ENCODE peak calls at places on chromosomes 16 and 17, in four cellular contexts. I is K562, P is H1, V is A549. M is an unnamed sample.

GRCh38 chr17:6269474-6269873 is 165.4 kb downstream of the AIPL1 start:
- DNase-seq in I (peak; percentile 20), P (peak; percentile 80), V (peak; percentile 35), M (peak; percentile 56)

GRCh38 chr17:44916781-44917241 is 1.5 kb upstream of the GFAP start:
- DNase-seq in I (no peak), P (no peak), V (no peak), M (no peak)

GRCh38 chr17:44095647-44096496 is 25.3 kb downstream of the G6PC3 start:
- DNase-seq in I (peak; percentile 82), P (peak; percentile 86), V (peak; percentile 88), M (peak; percentile 85)

GRCh38 chr16:83185902-83186301 is 559.1 kb downstream of the CDH13 start:
- DNase-seq in I (no peak), P (no peak), V (no peak), M (no peak)

GRCh38 chr17:50149425-50150353 is 788 bp downstream of the PPP1R9B start:
- DNase-seq in I (peak; percentile 45), P (no peak), V (no peak), M (peak; percentile 83)

GRCh38 chr16:74465281-74465680 is 44.0 kb upstream of the CLEC18B start:
- DNase-seq in I (no peak), P (no peak), V (no peak), M (no peak)

GRCh38 chr16:74563828-74564263 is 43.1 kb downstream of the GLG1 start:
- DNase-seq in I (peak; percentile 12), P (no peak), V (no peak), M (peak; percentile 97)

GRCh38 chr17:64622931-64623654 is 39.0 kb downstream of the SMURF2 start:
- DNase-seq in I (no peak), P (no peak), V (peak; percentile 68), M (no peak)

GRCh38 chr16:3908951-3909437 is 28.5 kb upstream of the CREBBP start:
- DNase-seq in I (no peak), P (no peak), V (no peak), M (peak; percentile 12)

GRCh38 chr16:47887496-47887895 is 268.3 kb downstream of the ABCC12 start:
- DNase-seq in I (no peak), P (no peak), V (peak; percentile 15), M (no peak)

GRCh38 chr17:50861822-50862528 is 4.2 kb downstream of the TOB1 start:
- DNase-seq in I (no peak), P (no peak), V (no peak), M (no peak)

GRCh38 chr17:76236603-76237002 is 3.7 kb downstream of the RNF157 start:
- DNase-seq in I (no peak), P (no peak), V (no peak), M (no peak)

GRCh38 chr17:43528319-43528987 is 17.7 kb downstream of the ETV4 start:
- DNase-seq in I (peak; percentile 38), P (no peak), V (no peak), M (no peak)

GRCh38 chr16:35749253-35750141 is 2290.1 kb downstream of the TP53TG3F start:
- DNase-seq in I (no peak), P (no peak), V (no peak), M (no peak)

GRCh38 chr16:53865492-53865863 is 161.5 kb downstream of the FTO start:
- DNase-seq in I (peak; percentile 13), P (no peak), V (peak; percentile 3), M (peak; percentile 83)

GRCh38 chr16:80041399-80041798 is 440.9 kb upstream of the MAF start:
- DNase-seq in I (no peak), P (no peak), V (no peak), M (no peak)

GRCh38 chr17:7858487-7858832 is 657 bp downstream of the CYB5D1 start:
- DNase-seq in I (peak; percentile 46), P (no peak), V (peak; percentile 69), M (peak; percentile 76)

DNA sequence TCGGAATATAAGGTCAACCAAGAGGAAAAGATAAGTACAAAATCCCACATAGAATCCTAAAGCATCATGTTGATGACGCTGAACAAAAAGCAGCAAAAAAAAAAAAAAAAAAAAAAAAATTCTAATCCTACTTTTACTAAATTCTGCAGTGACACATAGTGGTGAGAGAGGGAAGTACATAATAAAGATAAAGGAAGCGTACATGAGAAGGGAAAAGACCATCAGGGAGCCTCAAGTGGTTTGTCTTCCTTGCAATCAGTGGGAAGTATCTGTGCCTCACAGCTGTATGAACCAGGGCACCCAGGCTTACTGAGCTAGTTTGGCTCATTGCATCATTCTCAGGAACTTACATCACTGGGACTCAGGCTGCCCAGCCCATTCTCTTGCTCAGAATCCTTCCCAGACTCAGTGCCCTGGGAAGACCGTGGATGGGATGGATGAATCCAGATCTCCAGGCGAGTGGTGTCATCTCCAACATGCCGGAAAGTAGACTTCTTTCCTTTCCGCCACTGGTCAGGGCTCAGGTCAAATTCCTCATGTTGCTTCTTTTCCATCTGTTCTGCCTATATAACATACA is 21.2 kb downstream of the SMG6 start:
- DNase-seq in I (peak; percentile 31), P (no peak), V (peak; percentile 67), M (peak; percentile 71)
- TF ChIP-seq CTCF in I (peak; percentile 42), P (peak; percentile 19), V (peak; percentile 71), M (peak; percentile 17)

DNA sequence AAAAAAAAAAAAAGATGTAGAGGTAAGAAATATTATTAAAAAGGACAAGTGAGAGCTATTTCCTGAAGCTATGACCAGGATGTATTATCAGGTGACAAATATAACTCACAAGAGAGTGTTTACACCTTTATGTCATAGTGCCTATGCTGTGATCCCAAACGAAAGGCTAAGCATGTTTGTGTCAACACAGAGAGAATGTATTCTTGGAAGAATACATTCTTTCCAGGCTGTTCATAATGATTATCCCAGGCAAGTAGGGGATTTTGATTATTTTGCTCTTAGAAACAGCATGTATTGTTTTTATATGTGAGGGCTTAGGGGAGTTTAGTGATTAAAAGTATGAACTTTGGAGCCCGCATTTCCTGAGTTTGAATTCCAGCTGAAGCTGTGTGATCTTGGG is 175.0 kb downstream of the SPECC1 start:
- DNase-seq in I (no peak), P (no peak), V (no peak), M (no peak)
- TF ChIP-seq MAX in I (no peak), P (no peak), V (no peak), M (no peak)

DNA sequence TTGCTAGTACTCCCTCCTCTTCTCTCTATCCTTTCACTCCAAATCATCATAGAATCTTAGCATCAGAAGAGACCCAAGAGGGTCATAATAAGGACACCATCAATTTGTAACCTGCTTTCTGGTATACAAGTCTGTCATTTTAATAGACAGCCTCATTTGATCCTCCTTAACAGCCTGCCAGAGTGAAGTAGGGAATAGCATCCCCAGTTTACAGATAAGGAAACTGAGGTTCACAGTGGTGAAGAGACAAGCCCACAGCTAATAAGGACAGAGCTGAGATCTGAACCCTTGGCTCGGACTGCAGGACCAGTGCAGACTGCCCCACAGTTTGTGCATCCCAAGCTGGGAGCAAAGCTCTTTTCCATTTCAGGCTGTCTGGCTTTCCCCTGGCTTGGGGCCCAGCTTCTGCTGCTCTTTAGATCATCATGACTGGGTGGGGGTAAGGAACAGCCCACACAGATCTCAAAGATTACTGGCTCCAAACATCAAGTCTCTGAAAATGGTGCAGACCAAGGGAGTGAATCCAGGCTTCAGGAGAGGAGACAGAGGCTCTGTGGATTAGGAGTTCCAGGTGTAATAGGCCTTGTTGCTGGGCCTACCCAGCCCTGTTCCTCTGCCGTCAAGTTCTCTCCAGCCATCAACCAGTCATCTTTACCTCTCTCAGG is 10.3 kb upstream of the IGFBP4 start:
- DNase-seq in I (no peak), P (no peak), V (no peak), M (no peak)
- TF ChIP-seq POLR2A in I (no peak), P (no peak), V (no peak), M (no peak)

GRCh38 chr16:19177111-19177747 is 9.2 kb downstream of the SYT17 start:
- DNase-seq in I (no peak), P (no peak), V (no peak), M (no peak)
- TF ChIP-seq CTCF in I (peak; percentile 69), P (peak; percentile 53), V (peak; percentile 32), M (no peak)

GRCh38 chr17:1053661-1054360 is 56.9 kb downstream of the TIMM22 start:
- DNase-seq in I (no peak), P (no peak), V (no peak), M (no peak)
- TF ChIP-seq MAX in I (no peak), P (no peak), V (no peak), M (no peak)

GRCh38 chr16:66150691-66151090 is 215.8 kb upstream of the CDH5 start:
- DNase-seq in I (no peak), P (no peak), V (no peak), M (peak; percentile 55)
- TF ChIP-seq POLR2A in I (no peak), P (no peak), V (no peak), M (no peak)

GRCh38 chr16:86088287-86088686 is 189.3 kb downstream of the IRF8 start:
- DNase-seq in I (no peak), P (no peak), V (no peak), M (no peak)
- TF ChIP-seq CTCF in I (no peak), P (no peak), V (no peak), M (no peak)

GRCh38 chr17:82412535-82413520 is 5.3 kb upstream of the HEXD start:
- DNase-seq in I (no peak), P (no peak), V (no peak), M (no peak)

GRCh38 chr17:82415786-82416185 is 2.4 kb upstream of the HEXD start:
- DNase-seq in I (no peak), P (no peak), V (no peak), M (no peak)

GRCh38 chr17:82415336-82415735 is 2.8 kb upstream of the HEXD start:
- DNase-seq in I (no peak), P (no peak), V (no peak), M (no peak)

GRCh38 chr17:82416264-82416663 is 1.9 kb upstream of the HEXD start:
- DNase-seq in I (no peak), P (no peak), V (no peak), M (no peak)

DNA sequence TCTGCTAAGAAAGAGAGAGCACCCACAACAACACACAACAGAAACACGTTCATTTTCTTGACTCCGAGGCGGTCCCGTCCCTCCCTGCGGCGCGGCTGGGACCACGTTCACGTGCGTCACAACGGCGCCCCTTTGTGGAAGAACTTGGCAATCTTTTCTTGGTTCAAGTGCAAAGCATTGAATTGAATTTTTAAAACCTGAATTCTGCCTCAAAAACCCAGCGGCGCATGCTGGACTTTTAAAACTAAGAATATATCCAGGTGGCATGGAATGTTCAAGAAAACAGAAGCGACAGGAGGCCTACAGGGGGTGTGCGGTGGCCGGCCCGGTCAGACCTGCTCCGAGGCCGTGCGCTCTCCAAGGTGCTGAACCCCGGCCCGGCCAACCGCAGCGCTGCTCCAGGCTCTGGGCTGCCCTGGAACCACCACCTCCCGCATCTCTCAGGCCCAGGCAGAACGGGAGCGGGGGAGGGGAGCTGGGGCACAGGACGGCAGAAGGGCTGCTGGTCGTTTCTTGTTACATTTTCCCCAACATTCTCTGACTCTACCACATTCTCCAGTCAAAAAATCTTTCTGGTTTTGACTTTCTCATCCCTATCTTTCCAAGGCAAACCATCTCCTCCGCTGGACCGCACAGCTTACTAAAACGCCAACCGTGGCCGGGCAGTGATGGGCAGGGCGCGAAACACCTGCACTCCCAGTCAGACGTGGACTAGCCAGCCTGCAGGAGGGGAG is 3.4 kb upstream of the HEXD start:
- DNase-seq in I (peak; percentile 88), P (peak; percentile 94), V (peak; percentile 94), M (peak; percentile 78)
- TF ChIP-seq MAX in I (peak; percentile 81), P (peak; percentile 36), V (peak; percentile 60), M (peak; percentile 33)

DNA sequence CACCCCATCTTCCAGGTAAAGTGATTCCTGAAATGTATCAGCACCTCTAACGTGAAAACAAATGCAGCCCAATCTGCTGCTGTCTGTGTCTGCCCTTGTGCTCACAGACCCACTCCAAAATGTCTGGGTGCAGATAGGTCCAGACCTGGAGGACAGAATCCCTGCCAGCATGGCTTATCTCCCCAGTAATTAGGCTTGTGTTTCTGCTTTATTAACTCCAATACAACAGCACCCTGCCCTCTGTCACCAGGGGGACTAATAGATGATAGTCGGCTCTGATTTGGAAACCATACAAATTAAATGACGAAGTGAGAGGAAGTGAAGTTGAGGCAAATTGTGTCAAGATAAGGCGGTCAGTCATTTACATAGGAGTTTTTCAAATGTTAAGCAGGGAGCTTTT is 608.3 kb upstream of the SALL1 start:
- DNase-seq in I (no peak), P (no peak), V (no peak), M (no peak)
- TF ChIP-seq POLR2A in I (no peak), P (no peak), V (no peak), M (no peak)